ENCODE peak calls at places on chromosomes 3 and 15, in eight cellular contexts. C is astrocyte of the spinal cord; N is neural progenitor cell; F is GM23248; V is pancreas; E is brain microvascular endothelial cell; T is CD8-positive, alpha-beta memory T cell; S is ovary. L is an unnamed sample.

GRCh38 chr3:183515968-183516851 is 39.3 kb downstream of the KLHL6 start:
- DNase-seq in E (no peak), S (no peak), N (no peak), C (no peak), F (no peak), T (peak; percentile 47), V (no peak), L (no peak)

GRCh38 chr15:72197460-72198409 is at the start of gene GRAMD2A:
- DNase-seq in S (peak; percentile 62), N (peak; percentile 65), F (peak; percentile 67), T (no peak), V (no peak), C (peak; percentile 39), E (no peak), L (no peak)

GRCh38 chr3:165185707-165186327 is 10.4 kb downstream of the SLITRK3 start:
- DNase-seq in C (peak; percentile 50), F (peak; percentile 70), S (no peak), T (no peak), N (peak; percentile 84), E (peak; percentile 42), V (peak; percentile 47), L (peak; percentile 59)

GRCh38 chr15:85742186-85742751 is 52.5 kb downstream of the KLHL25 start:
- DNase-seq in S (no peak), V (no peak), N (no peak), T (no peak), F (peak; percentile 59), E (no peak), C (peak; percentile 75), L (no peak)

GRCh38 chr3:53382106-53382505 is 34.8 kb upstream of the DCP1A start:
- DNase-seq in C (peak; percentile 1), V (no peak), E (peak; percentile 60), S (no peak), N (no peak), F (peak; percentile 25), T (no peak), L (no peak)

GRCh38 chr15:79168922-79169322 is 78.3 kb upstream of the RASGRF1 start:
- DNase-seq in E (peak; percentile 17), C (no peak), V (no peak), S (no peak), N (peak; percentile 81), T (no peak), F (peak; percentile 62), L (peak; percentile 74)

GRCh38 chr15:81160312-81161214 is 26.5 kb downstream of the CFAP161 start:
- DNase-seq in E (peak; percentile 67), F (peak; percentile 86), V (no peak), C (peak; percentile 76), N (no peak), S (peak; percentile 66), T (no peak), L (no peak)

GRCh38 chr15:66733976-66734375 is 31.9 kb downstream of the SMAD6 start:
- DNase-seq in T (no peak), C (no peak), V (no peak), E (no peak), S (peak; percentile 73), F (peak; percentile 42), N (no peak), L (no peak)

GRCh38 chr3:63046152-63046551 is 170.9 kb upstream of the CADPS start:
- DNase-seq in C (no peak), S (no peak), T (no peak), V (no peak), N (no peak), E (no peak), F (no peak), L (no peak)

GRCh38 chr15:57890351-57890750 is 175.2 kb downstream of the ALDH1A2 start:
- DNase-seq in N (no peak), T (no peak), C (no peak), F (peak; percentile 58), S (no peak), E (peak; percentile 44), V (no peak), L (no peak)

GRCh38 chr15:54810496-54810895 is 386.2 kb downstream of the RSL24D1 start:
- DNase-seq in E (no peak), F (no peak), N (no peak), V (no peak), S (no peak), C (no peak), T (no peak), L (no peak)

GRCh38 chr15:39318231-39318630 is 262.6 kb upstream of the THBS1 start:
- DNase-seq in C (no peak), N (no peak), F (no peak), S (no peak), E (no peak), V (no peak), T (no peak), L (no peak)

GRCh38 chr15:26521142-26521541 is 251.7 kb downstream of the GABRB3 start:
- DNase-seq in S (no peak), N (no peak), C (no peak), E (no peak), V (no peak), F (no peak), T (no peak), L (no peak)

GRCh38 chr3:21216598-21216997 is 534.4 kb downstream of the ZNF385D start:
- DNase-seq in E (peak; percentile 32), N (peak; percentile 8), V (no peak), T (no peak), C (peak; percentile 5), F (peak; percentile 20), S (no peak), L (peak; percentile 38)

GRCh38 chr15:99125061-99125990 is 20.4 kb downstream of the SYNM start:
- DNase-seq in F (no peak), T (no peak), S (peak; percentile 31), V (no peak), N (no peak), E (no peak), C (peak; percentile 21), L (no peak)

GRCh38 chr3:32315441-32315840 is 76.2 kb upstream of the CMTM7 start:
- DNase-seq in V (peak; percentile 51), T (no peak), N (no peak), S (no peak), C (no peak), E (no peak), F (no peak), L (no peak)

DNA sequence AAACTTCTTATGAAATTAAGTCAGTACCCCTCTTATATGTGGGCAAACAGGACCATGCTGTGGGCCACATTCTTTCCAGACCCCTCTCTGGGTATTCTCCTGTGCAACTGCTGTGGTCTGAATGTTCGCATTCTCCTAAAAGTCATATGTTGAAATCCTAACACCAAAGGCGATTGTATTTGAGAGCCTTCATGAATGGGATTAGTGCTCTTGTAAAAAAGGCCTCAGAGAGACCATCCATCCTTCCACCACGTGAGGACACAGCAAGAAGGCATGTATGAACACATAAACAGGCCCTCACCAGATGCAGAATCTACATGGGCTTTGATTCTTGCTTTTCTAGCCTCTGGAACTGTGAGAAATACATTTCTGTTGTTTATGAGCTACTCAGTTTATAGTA is 68.0 kb upstream of the NAALADL2 start:
- DNase-seq in S (no peak), V (no peak), F (no peak), C (no peak), E (no peak), T (no peak), N (peak; percentile 2), L (peak; percentile 15)
- H3K4me3 ChIP-seq in S (no peak overlapping the region), V (no peak overlapping the region), F (no peak overlapping the region), C (no peak overlapping the region), E (no peak overlapping the region), T (no peak overlapping the region), N (no peak overlapping the region), L (no peak overlapping the region)

DNA sequence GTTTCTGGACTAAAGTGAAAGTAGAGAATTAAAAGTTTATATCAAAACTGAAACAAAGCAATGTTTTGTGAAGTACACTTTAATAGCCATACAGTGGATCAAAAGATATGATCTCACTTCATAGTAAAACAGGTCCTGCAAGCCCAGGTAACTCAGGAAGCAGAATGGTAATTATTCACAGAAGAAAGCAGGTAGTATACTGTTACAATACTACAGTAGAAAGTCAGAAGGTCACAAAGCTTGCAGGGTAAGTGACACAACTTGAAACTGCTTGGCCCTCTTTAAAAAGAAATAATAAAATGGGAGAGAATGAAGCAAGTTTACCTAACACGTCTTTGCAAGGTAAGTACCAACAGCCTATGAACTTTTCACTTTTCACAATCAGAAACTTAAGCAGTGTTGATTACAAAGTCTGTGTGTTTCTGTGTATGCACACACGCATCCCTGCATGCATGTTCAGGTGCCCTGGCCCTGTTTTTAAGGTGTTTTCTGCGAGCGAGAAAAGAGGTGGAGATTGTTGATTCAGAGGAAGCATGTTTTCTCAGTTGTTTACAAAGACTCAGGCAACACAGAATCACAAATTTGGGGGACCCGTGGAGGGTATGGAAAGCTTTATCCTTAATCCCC is at the start of gene NAALADL2:
- DNase-seq in C (no peak), T (no peak), N (no peak), F (no peak), S (no peak), E (no peak), V (no peak), L (no peak)
- H3K4me3 ChIP-seq in C (no peak within 1 kb of the TSS), T (no peak within 1 kb of the TSS), N (no peak within 1 kb of the TSS), F (no peak within 1 kb of the TSS), S (no peak within 1 kb of the TSS), E (no peak within 1 kb of the TSS), V (no peak within 1 kb of the TSS), L (no peak within 1 kb of the TSS)

GRCh38 chr3:172517859-172518466 is 5.3 kb downstream of the TNFSF10 start:
- DNase-seq in F (peak; percentile 23), V (no peak), S (no peak), C (no peak), T (no peak), E (no peak), N (no peak), L (no peak)
- H3K4me3 ChIP-seq in F (no peak overlapping the region), V (no peak overlapping the region), S (no peak overlapping the region), C (no peak overlapping the region), T (peak overlapping the region; percentile 7), E (no peak overlapping the region), N (no peak overlapping the region), L (no peak overlapping the region)

GRCh38 chr3:43391621-43392020 is 105.3 kb downstream of the SNRK start:
- DNase-seq in N (no peak), C (no peak), T (no peak), S (no peak), F (no peak), E (no peak), V (peak; percentile 25), L (no peak)

GRCh38 chr3:43390255-43390588 is 103.9 kb downstream of the SNRK start:
- DNase-seq in C (no peak), S (no peak), F (no peak), V (peak; percentile 90), N (no peak), E (no peak), T (no peak), L (no peak)

GRCh38 chr3:43388188-43388587 is 101.8 kb downstream of the SNRK start:
- DNase-seq in S (no peak), E (no peak), V (peak; percentile 51), N (no peak), C (no peak), F (no peak), T (no peak), L (no peak)

GRCh38 chr3:43388909-43389308 is 102.6 kb downstream of the SNRK start:
- DNase-seq in C (no peak), V (no peak), T (no peak), E (no peak), F (no peak), N (no peak), S (no peak), L (no peak)

GRCh38 chr3:43389388-43390254 is 103.3 kb downstream of the SNRK start:
- DNase-seq in E (peak; percentile 88), C (peak; percentile 83), F (no peak), N (no peak), S (no peak), T (peak; percentile 62), V (peak; percentile 59), L (no peak)
- H3K4me3 ChIP-seq in E (no peak overlapping the region), C (no peak overlapping the region), F (no peak overlapping the region), N (no peak overlapping the region), S (no peak overlapping the region), T (peak overlapping the region; percentile 36), V (no peak overlapping the region), L (no peak overlapping the region)

L was measured in HAP-1.